ENCODE peak calls at places on chromosome 13, in five cellular contexts. Y, T, D, S and V are unnamed samples.

GRCh38 chr13:102769679-102770078 is 3.9 kb downstream of the TEX30 start:
- DNase-seq in T (no peak), D (no peak), S (no peak), Y (peak; percentile 49), V (no peak)

GRCh38 chr13:85935868-85936467 is 136.7 kb upstream of the SLITRK6 start:
- DNase-seq in Y (no peak), T (no peak), D (no peak), S (no peak), V (no peak)

GRCh38 chr13:23289917-23290357 is 109.2 kb downstream of the SGCG start:
- DNase-seq in D (no peak), S (no peak), T (no peak), Y (peak; percentile 92), V (no peak)

GRCh38 chr13:81031996-81032395 is 691.1 kb upstream of the SPRY2 start:
- DNase-seq in D (no peak), T (no peak), S (no peak), Y (no peak), V (no peak)

GRCh38 chr13:95643814-95644598 is 500 bp downstream of the DZIP1 start:
- DNase-seq in D (no peak), Y (peak; percentile 40), T (no peak), S (no peak), V (no peak)

GRCh38 chr13:20608438-20609020 is 41.6 kb downstream of the IFT88 start:
- DNase-seq in D (no peak), T (no peak), Y (no peak), S (no peak), V (no peak)

GRCh38 chr13:24664726-24665409 is 15.3 kb upstream of the ATP12A start:
- DNase-seq in D (no peak), S (no peak), T (no peak), Y (peak; percentile 46), V (no peak)

GRCh38 chr13:98664924-98665637 is 87.4 kb downstream of the SLC15A1 start:
- DNase-seq in Y (no peak), T (no peak), S (no peak), D (no peak), V (no peak)

GRCh38 chr13:93762703-93763102 is 536.1 kb downstream of the GPC6 start:
- DNase-seq in D (no peak), T (no peak), Y (no peak), S (no peak), V (no peak)

GRCh38 chr13:109836629-109837607 is 50.5 kb upstream of the IRS2 start:
- DNase-seq in T (no peak), D (no peak), S (no peak), Y (no peak), V (no peak)

GRCh38 chr13:38013676-38014075 is 144.1 kb upstream of the TRPC4 start:
- DNase-seq in Y (no peak), T (no peak), S (no peak), D (no peak), V (no peak)

GRCh38 chr13:108733141-108733540 is 103.7 kb downstream of the MYO16 start:
- DNase-seq in D (no peak), T (no peak), S (no peak), Y (no peak), V (no peak)

GRCh38 chr13:26872444-26873173 is 112.0 kb upstream of the GPR12 start:
- DNase-seq in D (peak; percentile 60), S (peak; percentile 41), Y (peak; percentile 20), T (no peak), V (no peak)

GRCh38 chr13:99796175-99796819 is 175.3 kb downstream of the ZIC5 start:
- DNase-seq in Y (peak; percentile 25), T (no peak), S (no peak), D (no peak), V (no peak)

GRCh38 chr13:83121904-83122303 is 760.4 kb downstream of the SLITRK1 start:
- DNase-seq in S (no peak), Y (no peak), D (no peak), T (no peak), V (no peak)

GRCh38 chr13:75465236-75465635 is 16.7 kb downstream of the TBC1D4 start:
- DNase-seq in Y (no peak), D (no peak), T (no peak), S (no peak), V (no peak)

GRCh38 chr13:30346159-30346788 is 38.9 kb upstream of the KATNAL1 start:
- DNase-seq in D (peak; percentile 34), T (peak; percentile 29), S (peak; percentile 19), Y (no peak), V (no peak)

GRCh38 chr13:106424805-106425204 is 110.7 kb downstream of the EFNB2 start:
- DNase-seq in S (no peak), Y (no peak), T (no peak), D (no peak), V (no peak)

GRCh38 chr13:31982124-31982523 is 49.5 kb upstream of the FRY start:
- DNase-seq in T (no peak), D (no peak), Y (no peak), S (no peak), V (no peak)

GRCh38 chr13:48126944-48127814 is 32.3 kb upstream of the MED4 start:
- DNase-seq in Y (peak; percentile 64), T (peak; percentile 15), D (peak; percentile 85), S (no peak), V (no peak)

GRCh38 chr13:28609936-28610335 is 49.0 kb upstream of the POMP start:
- DNase-seq in S (no peak), T (no peak), D (no peak), Y (peak; percentile 92), V (no peak)

GRCh38 chr13:73167046-73167820 is 108.4 kb downstream of the KLF5 start:
- DNase-seq in S (no peak), Y (no peak), D (no peak), T (no peak), V (no peak)

GRCh38 chr13:63351081-63351480 is 1935.4 kb upstream of the PCDH20 start:
- DNase-seq in D (no peak), Y (no peak), T (no peak), S (no peak), V (no peak)

GRCh38 chr13:86572115-86572514 is 772.9 kb upstream of the SLITRK6 start:
- DNase-seq in S (no peak), Y (peak; percentile 49), T (no peak), D (peak; percentile 83), V (peak; percentile 21)

GRCh38 chr13:28396053-28396452 is 98.9 kb downstream of the FLT1 start:
- DNase-seq in Y (no peak), S (no peak), D (no peak), T (no peak), V (no peak)

GRCh38 chr13:112718318-112718717 is 28.5 kb downstream of the ATP11A start:
- DNase-seq in Y (no peak), S (no peak), D (no peak), T (no peak), V (no peak)

GRCh38 chr13:99860736-99861135 is 110.8 kb downstream of the ZIC5 start:
- DNase-seq in D (no peak), S (no peak), Y (no peak), T (no peak), V (no peak)

GRCh38 chr13:64154514-64154913 is 2738.9 kb upstream of the PCDH20 start:
- DNase-seq in T (no peak), S (no peak), Y (peak; percentile 51), D (no peak), V (no peak)

GRCh38 chr13:106570354-106570822 is 2.5 kb upstream of the ARGLU1 start:
- DNase-seq in D (no peak), T (peak; percentile 51), S (peak; percentile 16), Y (peak; percentile 92), V (no peak)